ENCODE peak calls at places on chromosomes 16 and 17, in five cellular contexts. One of them, this sample, is unnamed.
A peak's percentile ranks its signal among the peaks of the same experiment; 100 is the strongest.

GRCh38 chr16:65667013-65667578 is 545.2 kb upstream of the CDH11 start:
- DNase-seq in AG04450: no peak
- DNase-seq in activated naive CD4-positive, alpha-beta T cell: no peak
- DNase-seq in esophagus squamous epithelium: no peak
- DNase-seq in RWPE1: peak; percentile 13
- DNase-seq in this sample: peak; percentile 39

GRCh38 chr17:27667656-27668487 is 36.9 kb downstream of the LGALS9 start:
- DNase-seq in esophagus squamous epithelium: no peak
- DNase-seq in RWPE1: no peak
- DNase-seq in AG04450: no peak
- DNase-seq in activated naive CD4-positive, alpha-beta T cell: no peak
- DNase-seq in this sample: no peak

GRCh38 chr16:4648917-4649316 is 24.3 kb downstream of the MGRN1 start:
- DNase-seq in esophagus squamous epithelium: no peak
- DNase-seq in AG04450: no peak
- DNase-seq in RWPE1: no peak
- DNase-seq in activated naive CD4-positive, alpha-beta T cell: no peak
- DNase-seq in this sample: no peak

GRCh38 chr17:41304091-41304490 is 1.4 kb upstream of the KRTAP29-1 start:
- DNase-seq in AG04450: no peak
- DNase-seq in activated naive CD4-positive, alpha-beta T cell: no peak
- DNase-seq in RWPE1: no peak
- DNase-seq in esophagus squamous epithelium: no peak
- DNase-seq in this sample: no peak

GRCh38 chr16:13077816-13078215 is 176.4 kb downstream of the SHISA9 start:
- DNase-seq in esophagus squamous epithelium: no peak
- DNase-seq in activated naive CD4-positive, alpha-beta T cell: no peak
- DNase-seq in RWPE1: no peak
- DNase-seq in AG04450: no peak
- DNase-seq in this sample: no peak

GRCh38 chr16:88406096-88407041 is 23.6 kb downstream of the ZNF469 start:
- DNase-seq in esophagus squamous epithelium: no peak
- DNase-seq in RWPE1: no peak
- DNase-seq in AG04450: no peak
- DNase-seq in activated naive CD4-positive, alpha-beta T cell: no peak
- DNase-seq in this sample: no peak

GRCh38 chr17:10091051-10091450 is 107.4 kb downstream of the GAS7 start:
- DNase-seq in esophagus squamous epithelium: no peak
- DNase-seq in AG04450: no peak
- DNase-seq in activated naive CD4-positive, alpha-beta T cell: no peak
- DNase-seq in RWPE1: no peak
- DNase-seq in this sample: no peak

GRCh38 chr17:73349138-73349537 is 37.3 kb upstream of the CDC42EP4 start:
- DNase-seq in activated naive CD4-positive, alpha-beta T cell: no peak
- DNase-seq in RWPE1: no peak
- DNase-seq in AG04450: no peak
- DNase-seq in esophagus squamous epithelium: no peak
- DNase-seq in this sample: no peak

GRCh38 chr16:57591086-57591869 is 37.2 kb upstream of the ADGRG1 start:
- DNase-seq in RWPE1: peak; percentile 92
- DNase-seq in AG04450: no peak
- DNase-seq in activated naive CD4-positive, alpha-beta T cell: peak; percentile 25
- DNase-seq in esophagus squamous epithelium: no peak
- DNase-seq in this sample: peak; percentile 69

GRCh38 chr17:32103476-32104113 is 38.7 kb upstream of the RHOT1 start:
- DNase-seq in RWPE1: no peak
- DNase-seq in esophagus squamous epithelium: no peak
- DNase-seq in activated naive CD4-positive, alpha-beta T cell: no peak
- DNase-seq in AG04450: no peak
- DNase-seq in this sample: peak; percentile 33

GRCh38 chr16:85350973-85351372 is 238.7 kb upstream of the CIBAR2 start:
- DNase-seq in activated naive CD4-positive, alpha-beta T cell: no peak
- DNase-seq in AG04450: peak; percentile 92
- DNase-seq in RWPE1: peak; percentile 95
- DNase-seq in esophagus squamous epithelium: peak; percentile 26
- DNase-seq in this sample: peak; percentile 89

GRCh38 chr17:7218166-7218565 is 1.5 kb downstream of the DLG4 start:
- DNase-seq in activated naive CD4-positive, alpha-beta T cell: no peak
- DNase-seq in RWPE1: no peak
- DNase-seq in AG04450: no peak
- DNase-seq in esophagus squamous epithelium: no peak
- DNase-seq in this sample: no peak

GRCh38 chr16:53775821-53776431 is 72.0 kb downstream of the FTO start:
- DNase-seq in activated naive CD4-positive, alpha-beta T cell: no peak
- DNase-seq in esophagus squamous epithelium: no peak
- DNase-seq in RWPE1: peak; percentile 68
- DNase-seq in AG04450: peak; percentile 81
- DNase-seq in this sample: peak; percentile 79

GRCh38 chr17:33387406-33387805 is 94.3 kb upstream of the ASIC2 start:
- DNase-seq in esophagus squamous epithelium: no peak
- DNase-seq in activated naive CD4-positive, alpha-beta T cell: no peak
- DNase-seq in AG04450: no peak
- DNase-seq in RWPE1: no peak
- DNase-seq in this sample: no peak

GRCh38 chr16:82063456-82064082 is 28.5 kb downstream of the HSD17B2 start:
- DNase-seq in RWPE1: no peak
- DNase-seq in AG04450: no peak
- DNase-seq in activated naive CD4-positive, alpha-beta T cell: no peak
- DNase-seq in esophagus squamous epithelium: no peak
- DNase-seq in this sample: no peak

GRCh38 chr17:49254066-49254465 is 23.5 kb upstream of the PHOSPHO1 start:
- DNase-seq in AG04450: no peak
- DNase-seq in RWPE1: no peak
- DNase-seq in activated naive CD4-positive, alpha-beta T cell: no peak
- DNase-seq in esophagus squamous epithelium: no peak
- DNase-seq in this sample: no peak

GRCh38 chr16:20613471-20613887 is 37.3 kb upstream of the ACSM2B start:
- DNase-seq in RWPE1: no peak
- DNase-seq in activated naive CD4-positive, alpha-beta T cell: no peak
- DNase-seq in esophagus squamous epithelium: no peak
- DNase-seq in AG04450: no peak
- DNase-seq in this sample: no peak

GRCh38 chr17:6061290-6061689 is 8.9 kb upstream of the WSCD1 start:
- DNase-seq in AG04450: no peak
- DNase-seq in RWPE1: peak; percentile 72
- DNase-seq in esophagus squamous epithelium: no peak
- DNase-seq in activated naive CD4-positive, alpha-beta T cell: no peak
- DNase-seq in this sample: peak; percentile 38

GRCh38 chr16:64346080-64346479 is 775.8 kb downstream of the CDH11 start:
- DNase-seq in AG04450: no peak
- DNase-seq in esophagus squamous epithelium: no peak
- DNase-seq in RWPE1: no peak
- DNase-seq in activated naive CD4-positive, alpha-beta T cell: no peak
- DNase-seq in this sample: no peak

GRCh38 chr16:83581082-83581481 is 226.7 kb upstream of the HSBP1 start:
- DNase-seq in esophagus squamous epithelium: no peak
- DNase-seq in activated naive CD4-positive, alpha-beta T cell: no peak
- DNase-seq in AG04450: no peak
- DNase-seq in RWPE1: no peak
- DNase-seq in this sample: no peak

GRCh38 chr16:31076319-31076718 is 2.1 kb downstream of the ZNF646 start:
- DNase-seq in RWPE1: no peak
- DNase-seq in esophagus squamous epithelium: no peak
- DNase-seq in AG04450: no peak
- DNase-seq in activated naive CD4-positive, alpha-beta T cell: no peak
- DNase-seq in this sample: no peak

GRCh38 chr17:47208744-47209488 is at the start of gene MYL4:
- DNase-seq in esophagus squamous epithelium: no peak
- DNase-seq in activated naive CD4-positive, alpha-beta T cell: no peak
- DNase-seq in RWPE1: no peak
- DNase-seq in AG04450: no peak
- DNase-seq in this sample: no peak

GRCh38 chr17:75897076-75898019 is 597 bp upstream of the TRIM65 start:
- DNase-seq in AG04450: no peak
- DNase-seq in RWPE1: no peak
- DNase-seq in activated naive CD4-positive, alpha-beta T cell: no peak
- DNase-seq in esophagus squamous epithelium: no peak
- DNase-seq in this sample: no peak

GRCh38 chr17:65787503-65787902 is 226.1 kb upstream of the AXIN2 start:
- DNase-seq in esophagus squamous epithelium: no peak
- DNase-seq in AG04450: no peak
- DNase-seq in activated naive CD4-positive, alpha-beta T cell: no peak
- DNase-seq in RWPE1: no peak
- DNase-seq in this sample: no peak

GRCh38 chr16:48862087-48862532 is 252.1 kb upstream of the N4BP1 start:
- DNase-seq in AG04450: peak; percentile 29
- DNase-seq in activated naive CD4-positive, alpha-beta T cell: no peak
- DNase-seq in RWPE1: peak; percentile 47
- DNase-seq in esophagus squamous epithelium: no peak
- DNase-seq in this sample: no peak

GRCh38 chr17:58283674-58284612 is 3.2 kb upstream of the MPO start:
- DNase-seq in RWPE1: no peak
- DNase-seq in activated naive CD4-positive, alpha-beta T cell: no peak
- DNase-seq in AG04450: no peak
- DNase-seq in esophagus squamous epithelium: no peak
- DNase-seq in this sample: no peak

GRCh38 chr16:9500872-9501271 is 409.4 kb downstream of the HAPSTR1 start:
- DNase-seq in esophagus squamous epithelium: no peak
- DNase-seq in RWPE1: no peak
- DNase-seq in activated naive CD4-positive, alpha-beta T cell: no peak
- DNase-seq in AG04450: no peak
- DNase-seq in this sample: no peak

GRCh38 chr16:5062051-5062450 is 3.7 kb downstream of the C16orf89 start:
- DNase-seq in AG04450: no peak
- DNase-seq in activated naive CD4-positive, alpha-beta T cell: no peak
- DNase-seq in RWPE1: no peak
- DNase-seq in esophagus squamous epithelium: no peak
- DNase-seq in this sample: no peak

GRCh38 chr16:84475643-84476240 is 28.7 kb downstream of the MEAK7 start:
- DNase-seq in AG04450: no peak
- DNase-seq in RWPE1: no peak
- DNase-seq in esophagus squamous epithelium: no peak
- DNase-seq in activated naive CD4-positive, alpha-beta T cell: no peak
- DNase-seq in this sample: no peak

GRCh38 chr16:2532494-2533141 is 1.4 kb upstream of the CEMP1 start:
- DNase-seq in activated naive CD4-positive, alpha-beta T cell: no peak
- DNase-seq in AG04450: no peak
- DNase-seq in RWPE1: peak; percentile 59
- DNase-seq in esophagus squamous epithelium: no peak
- DNase-seq in this sample: no peak

This sample was measured in astrocyte of the cerebellum.